ENCODE peak calls at places on chromosomes 5 and 9, in four cellular contexts. Z, B, Q and X are unnamed samples.

GRCh38 chr9:32954642-32955041 is 46.8 kb downstream of the APTX start:
- DNase-seq in Q (no peak), B (no peak), Z (no peak), X (no peak)

GRCh38 chr5:19865336-19866087 is 122.5 kb downstream of the CDH18 start:
- DNase-seq in Z (no peak), Q (no peak), B (no peak), X (no peak)

GRCh38 chr9:7348692-7349091 is 450.9 kb downstream of the DMAC1 start:
- DNase-seq in Z (no peak), Q (no peak), B (no peak), X (no peak)

GRCh38 chr5:156471893-156472292 is 144.9 kb downstream of the SGCD start:
- DNase-seq in Q (no peak), Z (no peak), B (no peak), X (no peak)

GRCh38 chr9:135023389-135023788 is 64.1 kb upstream of the OLFM1 start:
- DNase-seq in Q (no peak), B (no peak), Z (no peak), X (no peak)

GRCh38 chr9:31823365-31823764 is 561.1 kb upstream of the ACO1 start:
- DNase-seq in B (no peak), Q (no peak), Z (no peak), X (no peak)

GRCh38 chr9:13267743-13268142 is 11.7 kb downstream of the MPDZ start:
- DNase-seq in Z (no peak), Q (no peak), B (no peak), X (no peak)

GRCh38 chr5:154430961-154431630 is 14.7 kb upstream of the SAP30L start:
- DNase-seq in B (no peak), Q (no peak), Z (no peak), X (no peak)

GRCh38 chr9:34179528-34180138 is 790 bp downstream of the UBAP1 start:
- DNase-seq in Z (no peak), Q (peak; percentile 13), B (no peak), X (peak; percentile 78)

GRCh38 chr9:137083418-137084004 is 3.3 kb upstream of the MAN1B1 start:
- DNase-seq in Z (no peak), Q (peak; percentile 54), B (peak; percentile 66), X (no peak)

GRCh38 chr9:72412483-72413040 is 47.6 kb upstream of the ZFAND5 start:
- DNase-seq in B (no peak), Q (no peak), Z (no peak), X (no peak)

GRCh38 chr5:61575103-61575502 is 243.0 kb downstream of the ZSWIM6 start:
- DNase-seq in Z (no peak), B (no peak), Q (peak; percentile 45), X (no peak)

GRCh38 chr5:2334686-2335085 is 416.8 kb downstream of the IRX2 start:
- DNase-seq in Q (no peak), B (no peak), Z (no peak), X (no peak)

GRCh38 chr5:65753189-65753588 is 31.2 kb downstream of the NLN start:
- DNase-seq in Q (no peak), B (no peak), Z (no peak), X (no peak)

GRCh38 chr5:83891261-83891660 is 170.6 kb upstream of the HAPLN1 start:
- DNase-seq in B (no peak), Q (no peak), Z (no peak), X (no peak)

GRCh38 chr9:108412755-108413154 is 443.0 kb downstream of the ACTL7B start:
- DNase-seq in Z (peak; percentile 70), Q (no peak), B (no peak), X (peak; percentile 9)

GRCh38 chr9:16361118-16361517 is 509.4 kb downstream of the BNC2 start:
- DNase-seq in Z (no peak), Q (no peak), B (no peak), X (no peak)

GRCh38 chr5:68233075-68233474 is 17.5 kb downstream of the PIK3R1 start:
- DNase-seq in Q (no peak), B (no peak), Z (no peak), X (no peak)

DNA sequence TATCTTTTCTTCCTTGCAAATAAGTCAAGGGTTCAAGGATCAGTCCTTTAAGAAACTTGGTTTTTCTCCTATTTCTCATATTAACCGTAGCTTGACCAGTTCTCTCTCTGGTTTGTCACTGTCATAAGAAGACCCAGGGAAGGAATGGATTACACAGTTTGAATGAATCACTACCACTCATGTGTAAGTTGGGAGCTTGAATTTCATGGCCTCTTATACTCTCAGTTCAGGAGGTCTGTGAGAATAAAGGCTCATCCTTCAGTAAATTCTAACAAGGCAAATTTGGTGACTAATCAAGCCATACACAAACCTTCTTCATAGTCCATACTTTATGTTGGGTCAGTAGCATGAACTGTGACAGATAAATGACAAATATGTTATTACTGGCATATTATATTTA is 323.1 kb upstream of the ACTBL2 start:
- DNase-seq in Z (no peak), Q (no peak), B (no peak), X (no peak)
- TF ChIP-seq GABPA in Z (no peak), Q (no peak), B (no peak), X (no peak)

GRCh38 chr9:127055745-127056402 is 66.6 kb downstream of the ANGPTL2 start:
- DNase-seq in B (no peak), Q (no peak), Z (no peak), X (no peak)
- H3K4me3 ChIP-seq in B (no peak overlapping the region), Q (no peak overlapping the region), Z (no peak overlapping the region), X (no peak overlapping the region)

GRCh38 chr5:122704247-122705036 is 70.4 kb upstream of the SNX2 start:
- DNase-seq in Z (no peak), Q (peak; percentile 25), B (no peak), X (no peak)
- TF ChIP-seq GABPA in Z (no peak), Q (no peak), B (no peak), X (no peak)

DNA sequence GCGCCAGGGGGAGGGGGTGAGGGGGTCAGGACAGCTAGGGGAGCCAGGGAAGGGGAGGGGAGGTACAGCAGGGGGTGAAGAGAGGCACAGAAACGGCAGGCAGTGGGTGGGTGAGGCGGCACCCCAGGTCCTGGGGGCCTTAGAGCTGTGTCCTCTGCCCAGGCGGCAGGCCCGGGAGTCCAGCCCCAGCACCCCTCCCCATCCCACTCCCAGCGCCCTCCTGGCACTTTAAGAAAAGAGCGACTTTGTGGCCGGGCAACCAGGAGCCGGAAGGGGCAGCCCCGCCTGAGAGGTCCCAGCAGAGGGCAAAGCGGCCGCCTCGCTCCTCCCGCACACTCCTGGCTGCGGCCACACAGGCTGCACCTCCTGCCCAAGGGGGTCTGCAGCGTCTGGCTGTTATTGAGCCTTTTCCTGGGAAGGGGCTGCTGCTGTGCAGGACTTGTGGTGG is 42.6 kb downstream of the NACC2 start:
- DNase-seq in B (no peak), Z (no peak), Q (no peak), X (no peak)
- H3K4me3 ChIP-seq in B (no peak overlapping the region), Z (no peak overlapping the region), Q (no peak overlapping the region), X (no peak overlapping the region)

GRCh38 chr5:14742427-14743010 is 78.0 kb downstream of the OTULIN start:
- DNase-seq in Q (no peak), Z (no peak), B (no peak), X (no peak)

GRCh38 chr5:14745753-14746152 is 81.2 kb downstream of the OTULIN start:
- DNase-seq in Z (no peak), B (no peak), Q (no peak), X (no peak)

GRCh38 chr5:14743601-14744295 is 79.2 kb downstream of the OTULIN start:
- DNase-seq in Q (no peak), Z (no peak), B (no peak), X (no peak)

GRCh38 chr5:14745188-14745563 is 80.7 kb downstream of the OTULIN start:
- DNase-seq in Q (no peak), B (no peak), Z (no peak), X (no peak)

GRCh38 chr5:14744296-14745187 is 80.0 kb downstream of the OTULIN start:
- DNase-seq in B (no peak), Z (no peak), Q (no peak), X (no peak)
- TF ChIP-seq GABPA in B (no peak), Z (no peak), Q (no peak), X (no peak)

DNA sequence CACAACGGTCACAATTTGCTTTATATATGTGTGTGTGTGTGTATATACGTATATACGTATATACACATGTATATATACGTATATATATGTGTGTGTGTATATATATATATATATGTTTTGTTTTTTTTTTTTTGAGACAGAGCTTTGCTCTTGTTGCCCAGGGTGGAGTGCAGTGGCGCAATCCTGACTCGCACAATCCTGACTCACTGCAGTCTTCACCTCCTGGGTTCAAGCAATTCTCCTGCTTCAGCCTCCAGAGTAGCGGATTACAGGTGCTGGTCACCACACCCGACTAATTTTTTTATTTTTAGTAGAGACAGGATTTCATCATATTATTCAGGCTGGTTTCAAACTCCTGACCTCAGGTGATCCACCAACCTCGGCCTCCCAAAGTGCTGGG is 3.1 kb downstream of the RNF38 start:
- DNase-seq in Z (no peak), Q (no peak), B (no peak), X (peak; percentile 29)
- H3K4me3 ChIP-seq in Z (no peak overlapping the region), Q (no peak overlapping the region), B (no peak overlapping the region), X (no peak overlapping the region)

GRCh38 chr9:131772940-131773339 is 33.1 kb upstream of the RAPGEF1 start:
- DNase-seq in B (no peak), Q (no peak), Z (no peak), X (no peak)

GRCh38 chr9:131774636-131775035 is 34.8 kb upstream of the RAPGEF1 start:
- DNase-seq in Q (no peak), Z (no peak), B (no peak), X (no peak)

GRCh38 chr9:131776036-131776435 is 36.2 kb upstream of the RAPGEF1 start:
- DNase-seq in Z (no peak), Q (no peak), B (no peak), X (no peak)

GRCh38 chr9:131773911-131774379 is 34.1 kb upstream of the RAPGEF1 start:
- DNase-seq in Z (peak; percentile 79), B (no peak), Q (peak; percentile 68), X (peak; percentile 7)

GRCh38 chr9:131776473-131776872 is 36.6 kb upstream of the RAPGEF1 start:
- DNase-seq in B (no peak), Q (peak; percentile 76), Z (peak; percentile 91), X (peak; percentile 29)
- TF ChIP-seq GABPA in B (no peak), Q (no peak), Z (no peak), X (no peak)

GRCh38 chr5:100905259-100905914 is 2.3 kb upstream of the ST8SIA4 start:
- DNase-seq in Q (no peak), Z (no peak), B (no peak), X (no peak)
- H3K4me3 ChIP-seq in Q (no peak overlapping the region), Z (no peak overlapping the region), B (peak overlapping the region; percentile 98), X (peak overlapping the region; percentile 78)

GRCh38 chr9:87798276-87798833 is 72.4 kb downstream of the CTSL start:
- DNase-seq in Q (no peak), Z (no peak), B (no peak), X (no peak)

GRCh38 chr9:87796232-87796631 is 70.3 kb downstream of the CTSL start:
- DNase-seq in Z (no peak), Q (peak; percentile 16), B (no peak), X (peak; percentile 23)

GRCh38 chr9:87795178-87795577 is 69.3 kb downstream of the CTSL start:
- DNase-seq in Z (no peak), B (no peak), Q (peak; percentile 26), X (no peak)

GRCh38 chr9:87792831-87793288 is 66.9 kb downstream of the CTSL start:
- DNase-seq in Z (no peak), Q (peak; percentile 79), B (peak; percentile 36), X (peak; percentile 95)

DNA sequence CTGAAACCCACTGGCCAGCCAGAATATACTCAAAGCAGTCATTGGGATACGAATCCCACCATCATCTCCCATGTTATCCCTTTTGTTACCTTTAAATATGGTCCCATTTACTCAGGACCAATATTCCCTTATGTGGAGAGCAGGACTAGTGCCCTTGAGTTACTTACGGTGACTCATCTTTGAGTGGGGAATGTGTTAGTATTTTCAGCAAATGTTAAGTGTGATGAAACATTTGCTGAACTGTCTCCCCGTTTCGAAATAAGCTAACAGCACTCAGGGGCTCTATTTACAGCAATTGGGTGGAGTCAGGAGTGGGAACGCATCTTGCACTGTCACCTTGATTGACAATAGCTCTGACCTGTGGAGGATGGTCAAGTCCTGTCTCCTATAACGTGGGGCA is 67.4 kb downstream of the CTSL start:
- DNase-seq in Q (peak; percentile 37), B (no peak), Z (no peak), X (peak; percentile 81)
- TF ChIP-seq GABPA in Q (no peak), B (no peak), Z (no peak), X (no peak)